ENCODE peak calls at places on chromosomes 4 and X, in ten cellular contexts. One of them, this sample, is unnamed.

GRCh38 chr4:59455751-59456150 is 1744.4 kb upstream of the ADGRL3 start:
- DNase-seq in endodermal cell: no peak
- DNase-seq in omental fat pad: no peak
- DNase-seq in heart left ventricle: no peak
- DNase-seq in ovary: no peak
- DNase-seq in GM10248: no peak
- DNase-seq in right lobe of liver: no peak
- DNase-seq in foreskin fibroblast: no peak
- DNase-seq in mesothelial cell of epicardium: no peak
- DNase-seq in HCT116: no peak
- DNase-seq in this sample: no peak

GRCh38 chrX:29948653-29949052 is 266.7 kb upstream of the MAGEB2 start:
- DNase-seq in endodermal cell: no peak
- DNase-seq in omental fat pad: no peak
- DNase-seq in heart left ventricle: no peak
- DNase-seq in ovary: no peak
- DNase-seq in GM10248: no peak
- DNase-seq in right lobe of liver: no peak
- DNase-seq in foreskin fibroblast: no peak
- DNase-seq in mesothelial cell of epicardium: no peak
- DNase-seq in HCT116: no peak
- DNase-seq in this sample: no peak

GRCh38 chrX:79138658-79139241 is 5.7 kb upstream of the GPR174 start:
- DNase-seq in endodermal cell: no peak
- DNase-seq in omental fat pad: no peak
- DNase-seq in heart left ventricle: no peak
- DNase-seq in ovary: no peak
- DNase-seq in GM10248: peak; percentile 19
- DNase-seq in right lobe of liver: no peak
- DNase-seq in foreskin fibroblast: no peak
- DNase-seq in mesothelial cell of epicardium: no peak
- DNase-seq in HCT116: no peak
- DNase-seq in this sample: no peak

GRCh38 chr4:141640692-141641091 is 4.3 kb downstream of the IL15 start:
- DNase-seq in endodermal cell: no peak
- DNase-seq in omental fat pad: no peak
- DNase-seq in heart left ventricle: no peak
- DNase-seq in ovary: no peak
- DNase-seq in GM10248: no peak
- DNase-seq in right lobe of liver: no peak
- DNase-seq in foreskin fibroblast: no peak
- DNase-seq in mesothelial cell of epicardium: no peak
- DNase-seq in HCT116: no peak
- DNase-seq in this sample: no peak

GRCh38 chr4:126264839-126265238 is 950.1 kb downstream of the FAT4 start:
- DNase-seq in endodermal cell: no peak
- DNase-seq in omental fat pad: no peak
- DNase-seq in heart left ventricle: no peak
- DNase-seq in ovary: no peak
- DNase-seq in GM10248: no peak
- DNase-seq in right lobe of liver: no peak
- DNase-seq in foreskin fibroblast: peak; percentile 29
- DNase-seq in mesothelial cell of epicardium: no peak
- DNase-seq in HCT116: no peak
- DNase-seq in this sample: no peak

GRCh38 chrX:145881175-145881867 is 63.7 kb downstream of the SLITRK2 start:
- DNase-seq in endodermal cell: peak; percentile 60
- DNase-seq in omental fat pad: no peak
- DNase-seq in heart left ventricle: no peak
- DNase-seq in ovary: no peak
- DNase-seq in GM10248: no peak
- DNase-seq in right lobe of liver: no peak
- DNase-seq in foreskin fibroblast: no peak
- DNase-seq in mesothelial cell of epicardium: no peak
- DNase-seq in HCT116: no peak
- DNase-seq in this sample: no peak

GRCh38 chr4:140351778-140352177 is 21.7 kb upstream of the SCOC start:
- DNase-seq in endodermal cell: no peak
- DNase-seq in omental fat pad: no peak
- DNase-seq in heart left ventricle: no peak
- DNase-seq in ovary: no peak
- DNase-seq in GM10248: no peak
- DNase-seq in right lobe of liver: no peak
- DNase-seq in foreskin fibroblast: no peak
- DNase-seq in mesothelial cell of epicardium: no peak
- DNase-seq in HCT116: no peak
- DNase-seq in this sample: no peak

GRCh38 chr4:37008199-37008598 is 236.3 kb upstream of the NWD2 start:
- DNase-seq in endodermal cell: no peak
- DNase-seq in omental fat pad: no peak
- DNase-seq in heart left ventricle: no peak
- DNase-seq in ovary: no peak
- DNase-seq in GM10248: no peak
- DNase-seq in right lobe of liver: no peak
- DNase-seq in foreskin fibroblast: no peak
- DNase-seq in mesothelial cell of epicardium: no peak
- DNase-seq in HCT116: no peak
- DNase-seq in this sample: no peak

GRCh38 chrX:1449581-1450149 is 3.0 kb downstream of the ASMTL start:
- DNase-seq in endodermal cell: peak; percentile 22
- DNase-seq in omental fat pad: no peak
- DNase-seq in heart left ventricle: peak; percentile 4
- DNase-seq in ovary: no peak
- DNase-seq in GM10248: no peak
- DNase-seq in right lobe of liver: peak; percentile 8
- DNase-seq in foreskin fibroblast: no peak
- DNase-seq in mesothelial cell of epicardium: no peak
- DNase-seq in HCT116: no peak
- DNase-seq in this sample: no peak

GRCh38 chr4:2341261-2341841 is 77.1 kb downstream of the ZFYVE28 start:
- DNase-seq in endodermal cell: no peak
- DNase-seq in omental fat pad: no peak
- DNase-seq in heart left ventricle: peak; percentile 15
- DNase-seq in ovary: no peak
- DNase-seq in GM10248: no peak
- DNase-seq in right lobe of liver: peak; percentile 46
- DNase-seq in foreskin fibroblast: no peak
- DNase-seq in mesothelial cell of epicardium: peak; percentile 22
- DNase-seq in HCT116: no peak
- DNase-seq in this sample: peak; percentile 3

GRCh38 chr4:54941994-54942552 is 183.3 kb downstream of the KDR start:
- DNase-seq in endodermal cell: no peak
- DNase-seq in omental fat pad: no peak
- DNase-seq in heart left ventricle: peak; percentile 41
- DNase-seq in ovary: peak; percentile 16
- DNase-seq in GM10248: no peak
- DNase-seq in right lobe of liver: no peak
- DNase-seq in foreskin fibroblast: no peak
- DNase-seq in mesothelial cell of epicardium: no peak
- DNase-seq in HCT116: no peak
- DNase-seq in this sample: peak; percentile 48

GRCh38 chr4:29581469-29581868 is 1138.7 kb upstream of the PCDH7 start:
- DNase-seq in endodermal cell: no peak
- DNase-seq in omental fat pad: no peak
- DNase-seq in heart left ventricle: peak; percentile 34
- DNase-seq in ovary: no peak
- DNase-seq in GM10248: no peak
- DNase-seq in right lobe of liver: peak; percentile 46
- DNase-seq in foreskin fibroblast: no peak
- DNase-seq in mesothelial cell of epicardium: no peak
- DNase-seq in HCT116: no peak
- DNase-seq in this sample: no peak

GRCh38 chrX:136667446-136668168 is 19.6 kb downstream of the CD40LG start:
- DNase-seq in endodermal cell: no peak
- DNase-seq in omental fat pad: no peak
- DNase-seq in heart left ventricle: no peak
- DNase-seq in ovary: no peak
- DNase-seq in GM10248: no peak
- DNase-seq in right lobe of liver: no peak
- DNase-seq in foreskin fibroblast: no peak
- DNase-seq in mesothelial cell of epicardium: no peak
- DNase-seq in HCT116: no peak
- DNase-seq in this sample: no peak

GRCh38 chr4:82275431-82276423 is 98.1 kb downstream of the HNRNPD start:
- DNase-seq in endodermal cell: peak; percentile 67
- DNase-seq in omental fat pad: no peak
- DNase-seq in heart left ventricle: no peak
- DNase-seq in ovary: no peak
- DNase-seq in GM10248: no peak
- DNase-seq in right lobe of liver: no peak
- DNase-seq in foreskin fibroblast: no peak
- DNase-seq in mesothelial cell of epicardium: no peak
- DNase-seq in HCT116: no peak
- DNase-seq in this sample: no peak
- TF ChIP-seq CTCF in endodermal cell: peak; percentile 69
- TF ChIP-seq CTCF in omental fat pad: no peak
- TF ChIP-seq CTCF in heart left ventricle: no peak
- TF ChIP-seq CTCF in ovary: no peak
- TF ChIP-seq CTCF in GM10248: no peak
- TF ChIP-seq CTCF in right lobe of liver: no peak
- TF ChIP-seq CTCF in foreskin fibroblast: no peak
- TF ChIP-seq CTCF in mesothelial cell of epicardium: no peak
- TF ChIP-seq CTCF in HCT116: peak; percentile 14
- TF ChIP-seq CTCF in this sample: no peak

GRCh38 chr4:94452476-94453300 is 946 bp downstream of the PDLIM5 start:
- DNase-seq in endodermal cell: peak; percentile 89
- DNase-seq in omental fat pad: peak; percentile 60
- DNase-seq in heart left ventricle: peak; percentile 89
- DNase-seq in ovary: peak; percentile 72
- DNase-seq in GM10248: peak; percentile 24
- DNase-seq in right lobe of liver: peak; percentile 93
- DNase-seq in foreskin fibroblast: peak; percentile 82
- DNase-seq in mesothelial cell of epicardium: peak; percentile 57
- DNase-seq in HCT116: peak; percentile 61
- DNase-seq in this sample: no peak
- TF ChIP-seq CTCF in endodermal cell: no peak
- TF ChIP-seq CTCF in omental fat pad: no peak
- TF ChIP-seq CTCF in heart left ventricle: no peak
- TF ChIP-seq CTCF in ovary: no peak
- TF ChIP-seq CTCF in GM10248: no peak
- TF ChIP-seq CTCF in right lobe of liver: no peak
- TF ChIP-seq CTCF in foreskin fibroblast: no peak
- TF ChIP-seq CTCF in mesothelial cell of epicardium: no peak
- TF ChIP-seq CTCF in HCT116: no peak
- TF ChIP-seq CTCF in this sample: no peak

GRCh38 chr4:170580651-170581050 is 490.9 kb upstream of the AADAT start:
- DNase-seq in endodermal cell: no peak
- DNase-seq in omental fat pad: no peak
- DNase-seq in heart left ventricle: no peak
- DNase-seq in ovary: no peak
- DNase-seq in GM10248: no peak
- DNase-seq in right lobe of liver: no peak
- DNase-seq in foreskin fibroblast: no peak
- DNase-seq in mesothelial cell of epicardium: no peak
- DNase-seq in HCT116: no peak
- DNase-seq in this sample: no peak
- TF ChIP-seq CTCF in endodermal cell: peak; percentile 51
- TF ChIP-seq CTCF in omental fat pad: no peak
- TF ChIP-seq CTCF in heart left ventricle: no peak
- TF ChIP-seq CTCF in ovary: no peak
- TF ChIP-seq CTCF in GM10248: no peak
- TF ChIP-seq CTCF in right lobe of liver: no peak
- TF ChIP-seq CTCF in foreskin fibroblast: no peak
- TF ChIP-seq CTCF in mesothelial cell of epicardium: peak; percentile 30
- TF ChIP-seq CTCF in HCT116: no peak
- TF ChIP-seq CTCF in this sample: no peak

GRCh38 chrX:105210258-105210657 is 10.2 kb downstream of the TEX13A start:
- DNase-seq in endodermal cell: no peak
- DNase-seq in omental fat pad: no peak
- DNase-seq in heart left ventricle: no peak
- DNase-seq in ovary: no peak
- DNase-seq in GM10248: no peak
- DNase-seq in right lobe of liver: no peak
- DNase-seq in foreskin fibroblast: no peak
- DNase-seq in mesothelial cell of epicardium: no peak
- DNase-seq in HCT116: no peak
- DNase-seq in this sample: no peak
- TF ChIP-seq CTCF in endodermal cell: peak; percentile 48
- TF ChIP-seq CTCF in omental fat pad: no peak
- TF ChIP-seq CTCF in heart left ventricle: peak; percentile 6
- TF ChIP-seq CTCF in ovary: no peak
- TF ChIP-seq CTCF in GM10248: no peak
- TF ChIP-seq CTCF in right lobe of liver: no peak
- TF ChIP-seq CTCF in foreskin fibroblast: no peak
- TF ChIP-seq CTCF in mesothelial cell of epicardium: peak; percentile 56
- TF ChIP-seq CTCF in HCT116: no peak
- TF ChIP-seq CTCF in this sample: no peak

This sample was measured in natural killer cell.